ENCODE peak calls at places on chromosomes 3 and 15, in seven cellular contexts. One of them, this sample, is unnamed.

GRCh38 chr15:75723171-75723846 is 10.7 kb upstream of the CSPG4 start:
- DNase-seq in mesendoderm: peak
- DNase-seq in PC-9: no peak
- DNase-seq in suprapubic skin: no peak
- DNase-seq in esophagus squamous epithelium: no peak
- DNase-seq in CD4-positive, alpha-beta T cell: no peak
- DNase-seq in dorsolateral prefrontal cortex: no peak
- DNase-seq in this sample: no peak

GRCh38 chr3:33032937-33033336 is 64.0 kb downstream of the GLB1 start:
- DNase-seq in mesendoderm: no peak
- DNase-seq in PC-9: peak
- DNase-seq in suprapubic skin: no peak
- DNase-seq in esophagus squamous epithelium: no peak
- DNase-seq in CD4-positive, alpha-beta T cell: no peak
- DNase-seq in dorsolateral prefrontal cortex: no peak
- DNase-seq in this sample: peak

GRCh38 chr3:171976526-171976925 is 62.9 kb upstream of the FNDC3B start:
- DNase-seq in mesendoderm: no peak
- DNase-seq in PC-9: peak
- DNase-seq in suprapubic skin: no peak
- DNase-seq in esophagus squamous epithelium: no peak
- DNase-seq in CD4-positive, alpha-beta T cell: no peak
- DNase-seq in dorsolateral prefrontal cortex: no peak
- DNase-seq in this sample: no peak

GRCh38 chr15:100311829-100312228 is 29.9 kb downstream of the ADAMTS17 start:
- DNase-seq in mesendoderm: no peak
- DNase-seq in PC-9: no peak
- DNase-seq in suprapubic skin: no peak
- DNase-seq in esophagus squamous epithelium: no peak
- DNase-seq in CD4-positive, alpha-beta T cell: no peak
- DNase-seq in dorsolateral prefrontal cortex: no peak
- DNase-seq in this sample: no peak

GRCh38 chr3:194315965-194316361 is 35.2 kb downstream of the CPN2 start:
- DNase-seq in mesendoderm: no peak
- DNase-seq in PC-9: no peak
- DNase-seq in suprapubic skin: no peak
- DNase-seq in esophagus squamous epithelium: no peak
- DNase-seq in CD4-positive, alpha-beta T cell: no peak
- DNase-seq in dorsolateral prefrontal cortex: no peak
- DNase-seq in this sample: no peak

GRCh38 chr3:188635258-188636038 is 481.5 kb downstream of the LPP start:
- DNase-seq in mesendoderm: peak
- DNase-seq in PC-9: peak
- DNase-seq in suprapubic skin: no peak
- DNase-seq in esophagus squamous epithelium: no peak
- DNase-seq in CD4-positive, alpha-beta T cell: no peak
- DNase-seq in dorsolateral prefrontal cortex: no peak
- DNase-seq in this sample: no peak

GRCh38 chr15:69160976-69161877 is 792 bp downstream of the GLCE start:
- DNase-seq in mesendoderm: peak
- DNase-seq in PC-9: no peak
- DNase-seq in suprapubic skin: peak
- DNase-seq in esophagus squamous epithelium: no peak
- DNase-seq in CD4-positive, alpha-beta T cell: no peak
- DNase-seq in dorsolateral prefrontal cortex: peak
- DNase-seq in this sample: no peak

GRCh38 chr3:47012342-47013230 is 33.1 kb downstream of the NBEAL2 start:
- DNase-seq in mesendoderm: no peak
- DNase-seq in PC-9: no peak
- DNase-seq in suprapubic skin: no peak
- DNase-seq in esophagus squamous epithelium: no peak
- DNase-seq in CD4-positive, alpha-beta T cell: no peak
- DNase-seq in dorsolateral prefrontal cortex: peak
- DNase-seq in this sample: no peak

GRCh38 chr3:60017631-60018030 is 967.8 kb upstream of the CFAP20DC start:
- DNase-seq in mesendoderm: no peak
- DNase-seq in PC-9: no peak
- DNase-seq in suprapubic skin: no peak
- DNase-seq in esophagus squamous epithelium: no peak
- DNase-seq in CD4-positive, alpha-beta T cell: peak
- DNase-seq in dorsolateral prefrontal cortex: no peak
- DNase-seq in this sample: peak

GRCh38 chr3:52232279-52233107 is 6.5 kb downstream of the TWF2 start:
- DNase-seq in mesendoderm: no peak
- DNase-seq in PC-9: no peak
- DNase-seq in suprapubic skin: no peak
- DNase-seq in esophagus squamous epithelium: no peak
- DNase-seq in CD4-positive, alpha-beta T cell: no peak
- DNase-seq in dorsolateral prefrontal cortex: no peak
- DNase-seq in this sample: no peak
- H3K27ac ChIP-seq in mesendoderm: no peak
- H3K27ac ChIP-seq in PC-9: no peak
- H3K27ac ChIP-seq in suprapubic skin: no peak
- H3K27ac ChIP-seq in esophagus squamous epithelium: no peak
- H3K27ac ChIP-seq in CD4-positive, alpha-beta T cell: peak
- H3K27ac ChIP-seq in dorsolateral prefrontal cortex: peak
- H3K27ac ChIP-seq in this sample: no peak

GRCh38 chr3:57003676-57004075 is 56.8 kb upstream of the SPATA12 start:
- DNase-seq in mesendoderm: no peak
- DNase-seq in PC-9: no peak
- DNase-seq in suprapubic skin: no peak
- DNase-seq in esophagus squamous epithelium: no peak
- DNase-seq in CD4-positive, alpha-beta T cell: no peak
- DNase-seq in dorsolateral prefrontal cortex: no peak
- DNase-seq in this sample: no peak

GRCh38 chr3:57006949-57007419 is 53.5 kb upstream of the SPATA12 start:
- DNase-seq in mesendoderm: peak
- DNase-seq in PC-9: peak
- DNase-seq in suprapubic skin: no peak
- DNase-seq in esophagus squamous epithelium: no peak
- DNase-seq in CD4-positive, alpha-beta T cell: no peak
- DNase-seq in dorsolateral prefrontal cortex: no peak
- DNase-seq in this sample: peak

GRCh38 chr3:57006048-57006709 is 54.3 kb upstream of the SPATA12 start:
- DNase-seq in mesendoderm: no peak
- DNase-seq in PC-9: peak
- DNase-seq in suprapubic skin: no peak
- DNase-seq in esophagus squamous epithelium: no peak
- DNase-seq in CD4-positive, alpha-beta T cell: no peak
- DNase-seq in dorsolateral prefrontal cortex: no peak
- DNase-seq in this sample: no peak

GRCh38 chr3:57001356-57001755 is 59.1 kb upstream of the SPATA12 start:
- DNase-seq in mesendoderm: peak
- DNase-seq in PC-9: no peak
- DNase-seq in suprapubic skin: no peak
- DNase-seq in esophagus squamous epithelium: no peak
- DNase-seq in CD4-positive, alpha-beta T cell: no peak
- DNase-seq in dorsolateral prefrontal cortex: no peak
- DNase-seq in this sample: no peak

GRCh38 chr3:57004154-57004730 is 56.2 kb upstream of the SPATA12 start:
- DNase-seq in mesendoderm: no peak
- DNase-seq in PC-9: no peak
- DNase-seq in suprapubic skin: no peak
- DNase-seq in esophagus squamous epithelium: no peak
- DNase-seq in CD4-positive, alpha-beta T cell: no peak
- DNase-seq in dorsolateral prefrontal cortex: no peak
- DNase-seq in this sample: no peak
- H3K27ac ChIP-seq in mesendoderm: no peak
- H3K27ac ChIP-seq in PC-9: no peak
- H3K27ac ChIP-seq in suprapubic skin: peak
- H3K27ac ChIP-seq in esophagus squamous epithelium: peak
- H3K27ac ChIP-seq in CD4-positive, alpha-beta T cell: no peak
- H3K27ac ChIP-seq in dorsolateral prefrontal cortex: no peak
- H3K27ac ChIP-seq in this sample: peak

GRCh38 chr3:135627057-135627456 is 338.5 kb upstream of the PPP2R3A start:
- DNase-seq in mesendoderm: no peak
- DNase-seq in PC-9: no peak
- DNase-seq in suprapubic skin: no peak
- DNase-seq in esophagus squamous epithelium: no peak
- DNase-seq in CD4-positive, alpha-beta T cell: no peak
- DNase-seq in dorsolateral prefrontal cortex: no peak
- DNase-seq in this sample: no peak

GRCh38 chr3:135622215-135622614 is 343.3 kb upstream of the PPP2R3A start:
- DNase-seq in mesendoderm: no peak
- DNase-seq in PC-9: no peak
- DNase-seq in suprapubic skin: no peak
- DNase-seq in esophagus squamous epithelium: no peak
- DNase-seq in CD4-positive, alpha-beta T cell: no peak
- DNase-seq in dorsolateral prefrontal cortex: no peak
- DNase-seq in this sample: no peak

GRCh38 chr3:135623558-135623957 is 342.0 kb upstream of the PPP2R3A start:
- DNase-seq in mesendoderm: peak
- DNase-seq in PC-9: no peak
- DNase-seq in suprapubic skin: no peak
- DNase-seq in esophagus squamous epithelium: no peak
- DNase-seq in CD4-positive, alpha-beta T cell: no peak
- DNase-seq in dorsolateral prefrontal cortex: no peak
- DNase-seq in this sample: no peak

GRCh38 chr3:135621184-135621931 is 344.2 kb upstream of the PPP2R3A start:
- DNase-seq in mesendoderm: no peak
- DNase-seq in PC-9: no peak
- DNase-seq in suprapubic skin: no peak
- DNase-seq in esophagus squamous epithelium: no peak
- DNase-seq in CD4-positive, alpha-beta T cell: no peak
- DNase-seq in dorsolateral prefrontal cortex: no peak
- DNase-seq in this sample: no peak

GRCh38 chr3:135622657-135623056 is 342.9 kb upstream of the PPP2R3A start:
- DNase-seq in mesendoderm: no peak
- DNase-seq in PC-9: no peak
- DNase-seq in suprapubic skin: no peak
- DNase-seq in esophagus squamous epithelium: no peak
- DNase-seq in CD4-positive, alpha-beta T cell: no peak
- DNase-seq in dorsolateral prefrontal cortex: no peak
- DNase-seq in this sample: no peak
- H3K27ac ChIP-seq in mesendoderm: no peak
- H3K27ac ChIP-seq in PC-9: no peak
- H3K27ac ChIP-seq in suprapubic skin: no peak
- H3K27ac ChIP-seq in esophagus squamous epithelium: no peak
- H3K27ac ChIP-seq in CD4-positive, alpha-beta T cell: no peak
- H3K27ac ChIP-seq in dorsolateral prefrontal cortex: no peak
- H3K27ac ChIP-seq in this sample: no peak

DNA sequence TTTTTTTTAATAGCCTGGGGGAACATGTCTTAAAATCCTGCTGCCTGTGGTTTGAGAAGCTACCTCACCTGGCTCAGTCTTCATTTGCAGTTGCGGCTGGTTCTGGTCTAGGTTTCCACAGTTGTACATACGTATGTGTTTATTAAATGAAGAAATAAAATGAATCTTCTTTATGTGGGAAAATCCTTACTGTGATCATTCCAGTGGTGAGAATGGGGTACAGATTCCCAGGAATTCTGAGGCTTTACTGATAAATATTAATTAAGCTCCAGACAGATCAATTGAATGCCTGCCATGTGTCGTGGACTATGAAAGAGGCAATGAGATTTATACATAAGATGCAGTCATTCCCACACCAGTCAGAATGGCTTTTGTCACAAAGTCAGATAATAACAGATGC is 356.1 kb upstream of the GRM7 start:
- DNase-seq in mesendoderm: no peak
- DNase-seq in PC-9: no peak
- DNase-seq in suprapubic skin: no peak
- DNase-seq in esophagus squamous epithelium: no peak
- DNase-seq in CD4-positive, alpha-beta T cell: no peak
- DNase-seq in dorsolateral prefrontal cortex: no peak
- DNase-seq in this sample: no peak
- H3K27ac ChIP-seq in mesendoderm: no peak
- H3K27ac ChIP-seq in PC-9: no peak
- H3K27ac ChIP-seq in suprapubic skin: no peak
- H3K27ac ChIP-seq in esophagus squamous epithelium: no peak
- H3K27ac ChIP-seq in CD4-positive, alpha-beta T cell: no peak
- H3K27ac ChIP-seq in dorsolateral prefrontal cortex: no peak
- H3K27ac ChIP-seq in this sample: no peak

GRCh38 chr15:73515520-73515919 is 72.6 kb downstream of the REC114 start:
- DNase-seq in mesendoderm: no peak
- DNase-seq in PC-9: no peak
- DNase-seq in suprapubic skin: no peak
- DNase-seq in esophagus squamous epithelium: no peak
- DNase-seq in CD4-positive, alpha-beta T cell: no peak
- DNase-seq in dorsolateral prefrontal cortex: no peak
- DNase-seq in this sample: no peak
- H3K27ac ChIP-seq in mesendoderm: no peak
- H3K27ac ChIP-seq in PC-9: no peak
- H3K27ac ChIP-seq in suprapubic skin: no peak
- H3K27ac ChIP-seq in esophagus squamous epithelium: no peak
- H3K27ac ChIP-seq in CD4-positive, alpha-beta T cell: no peak
- H3K27ac ChIP-seq in dorsolateral prefrontal cortex: no peak
- H3K27ac ChIP-seq in this sample: no peak

DNA sequence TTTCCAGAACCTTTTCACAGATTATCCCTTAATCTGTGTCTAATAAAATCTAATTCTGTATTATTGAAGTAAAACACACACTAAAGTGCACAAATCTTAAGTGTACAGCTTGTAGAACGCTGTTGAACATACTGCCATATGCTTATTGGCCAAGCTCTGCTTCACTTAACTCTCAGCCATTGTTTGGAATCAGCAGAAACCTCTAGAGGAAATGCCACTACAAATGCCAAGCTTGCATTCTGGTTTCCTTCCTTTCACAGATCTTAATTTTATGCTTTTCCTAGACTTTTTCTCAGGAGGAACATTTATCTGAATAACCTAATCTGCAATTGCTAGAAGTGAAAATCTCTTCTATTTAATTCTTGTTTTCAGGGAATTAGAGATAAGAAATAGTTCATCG is 10.1 kb downstream of the MNS1 start:
- DNase-seq in mesendoderm: no peak
- DNase-seq in PC-9: no peak
- DNase-seq in suprapubic skin: no peak
- DNase-seq in esophagus squamous epithelium: no peak
- DNase-seq in CD4-positive, alpha-beta T cell: no peak
- DNase-seq in dorsolateral prefrontal cortex: no peak
- DNase-seq in this sample: no peak
- H3K27ac ChIP-seq in mesendoderm: no peak
- H3K27ac ChIP-seq in PC-9: no peak
- H3K27ac ChIP-seq in suprapubic skin: no peak
- H3K27ac ChIP-seq in esophagus squamous epithelium: no peak
- H3K27ac ChIP-seq in CD4-positive, alpha-beta T cell: no peak
- H3K27ac ChIP-seq in dorsolateral prefrontal cortex: no peak
- H3K27ac ChIP-seq in this sample: no peak

GRCh38 chr15:29795610-29796009 is 26.7 kb downstream of the TJP1 start:
- DNase-seq in mesendoderm: no peak
- DNase-seq in PC-9: no peak
- DNase-seq in suprapubic skin: no peak
- DNase-seq in esophagus squamous epithelium: no peak
- DNase-seq in CD4-positive, alpha-beta T cell: no peak
- DNase-seq in dorsolateral prefrontal cortex: no peak
- DNase-seq in this sample: no peak

GRCh38 chr15:29800441-29801366 is 21.6 kb downstream of the TJP1 start:
- DNase-seq in mesendoderm: no peak
- DNase-seq in PC-9: no peak
- DNase-seq in suprapubic skin: no peak
- DNase-seq in esophagus squamous epithelium: no peak
- DNase-seq in CD4-positive, alpha-beta T cell: no peak
- DNase-seq in dorsolateral prefrontal cortex: no peak
- DNase-seq in this sample: no peak

GRCh38 chr15:29805043-29805707 is 17.1 kb downstream of the TJP1 start:
- DNase-seq in mesendoderm: no peak
- DNase-seq in PC-9: no peak
- DNase-seq in suprapubic skin: no peak
- DNase-seq in esophagus squamous epithelium: no peak
- DNase-seq in CD4-positive, alpha-beta T cell: no peak
- DNase-seq in dorsolateral prefrontal cortex: peak
- DNase-seq in this sample: no peak

GRCh38 chr15:29802411-29802810 is 19.9 kb downstream of the TJP1 start:
- DNase-seq in mesendoderm: no peak
- DNase-seq in PC-9: no peak
- DNase-seq in suprapubic skin: no peak
- DNase-seq in esophagus squamous epithelium: no peak
- DNase-seq in CD4-positive, alpha-beta T cell: no peak
- DNase-seq in dorsolateral prefrontal cortex: no peak
- DNase-seq in this sample: no peak

GRCh38 chr15:29799859-29800258 is 22.4 kb downstream of the TJP1 start:
- DNase-seq in mesendoderm: no peak
- DNase-seq in PC-9: no peak
- DNase-seq in suprapubic skin: no peak
- DNase-seq in esophagus squamous epithelium: no peak
- DNase-seq in CD4-positive, alpha-beta T cell: no peak
- DNase-seq in dorsolateral prefrontal cortex: no peak
- DNase-seq in this sample: no peak
- H3K27ac ChIP-seq in mesendoderm: no peak
- H3K27ac ChIP-seq in PC-9: no peak
- H3K27ac ChIP-seq in suprapubic skin: no peak
- H3K27ac ChIP-seq in esophagus squamous epithelium: no peak
- H3K27ac ChIP-seq in CD4-positive, alpha-beta T cell: no peak
- H3K27ac ChIP-seq in dorsolateral prefrontal cortex: peak
- H3K27ac ChIP-seq in this sample: no peak